ENCODE peak calls at places on chromosomes 6 and 20, in five cellular contexts. L, F, B, G and U are unnamed samples.

GRCh38 chr6:165571068-165571682 is 91.9 kb downstream of the PDE10A start:
- DNase-seq in L (no peak), F (no peak), B (no peak), G (no peak), U (no peak)

GRCh38 chr6:107264357-107264831 is 149.1 kb upstream of the BEND3 start:
- DNase-seq in L (no peak), F (no peak), B (no peak), G (no peak), U (peak)

GRCh38 chr6:63706630-63707029 is 71.0 kb downstream of the PHF3 start:
- DNase-seq in L (no peak), F (no peak), B (no peak), G (no peak), U (no peak)

GRCh38 chr20:23340524-23340923 is 10.1 kb upstream of the NXT1 start:
- DNase-seq in L (no peak), F (peak), B (peak), G (no peak), U (no peak)

GRCh38 chr6:33425668-33426577 is 6.1 kb downstream of the SYNGAP1 start:
- DNase-seq in L (peak), F (peak), B (peak), G (peak), U (peak)

GRCh38 chr6:157682856-157683481 is 140.1 kb upstream of the SNX9 start:
- DNase-seq in L (no peak), F (no peak), B (no peak), G (no peak), U (no peak)

GRCh38 chr20:35369804-35370203 is 42.0 kb downstream of the UQCC1 start:
- DNase-seq in L (no peak), F (no peak), B (no peak), G (no peak), U (peak)

GRCh38 chr6:161446296-161446925 is 172.6 kb upstream of the AGPAT4 start:
- DNase-seq in L (no peak), F (no peak), B (no peak), G (no peak), U (no peak)

GRCh38 chr6:161273356-161273751 is 507 bp downstream of the AGPAT4 start:
- DNase-seq in L (peak), F (no peak), B (no peak), G (peak), U (no peak)

GRCh38 chr6:37182736-37183590 is 13.0 kb downstream of the PIM1 start:
- DNase-seq in L (peak), F (no peak), B (peak), G (peak), U (no peak)

GRCh38 chr6:144379356-144379755 is 94.2 kb downstream of the UTRN start:
- DNase-seq in L (no peak), F (no peak), B (no peak), G (no peak), U (no peak)

GRCh38 chr6:116827561-116828240 is 1.2 kb downstream of the GPRC6A start:
- DNase-seq in L (no peak), F (no peak), B (no peak), G (no peak), U (no peak)

GRCh38 chr6:35611235-35611634 is 77.5 kb downstream of the FKBP5 start:
- DNase-seq in L (peak), F (no peak), B (no peak), G (no peak), U (no peak)

GRCh38 chr6:100228437-100229424 is 234.7 kb upstream of the MCHR2 start:
- DNase-seq in L (no peak), F (peak), B (peak), G (peak), U (no peak)

GRCh38 chr6:132792510-132792909 is 5.9 kb downstream of the SLC18B1 start:
- DNase-seq in L (no peak), F (no peak), B (no peak), G (no peak), U (no peak)

GRCh38 chr6:15626878-15627683 is 35.7 kb downstream of the DTNBP1 start:
- DNase-seq in L (no peak), F (no peak), B (no peak), G (no peak), U (no peak)

GRCh38 chr6:142296975-142297604 is 4.7 kb upstream of the ADGRG6 start:
- DNase-seq in L (no peak), F (no peak), B (no peak), G (no peak), U (no peak)

GRCh38 chr6:73314577-73315492 is 39.2 kb downstream of the DPPA5 start:
- DNase-seq in L (no peak), F (no peak), B (no peak), G (no peak), U (no peak)

GRCh38 chr6:52877168-52877567 is 32.3 kb downstream of the GSTA3 start:
- DNase-seq in L (no peak), F (no peak), B (no peak), G (no peak), U (peak)

GRCh38 chr6:139257821-139258398 is 33.9 kb downstream of the TXLNB start:
- DNase-seq in L (no peak), F (no peak), B (no peak), G (no peak), U (no peak)

GRCh38 chr6:139172151-139172550 is 37.3 kb downstream of the HECA start:
- DNase-seq in L (no peak), F (no peak), B (no peak), G (no peak), U (no peak)

GRCh38 chr6:127178746-127179145 is 60.3 kb downstream of the RSPO3 start:
- DNase-seq in L (no peak), F (no peak), B (no peak), G (no peak), U (no peak)

GRCh38 chr6:4561078-4561435 is 215.1 kb upstream of the CDYL start:
- DNase-seq in L (no peak), F (no peak), B (no peak), G (no peak), U (no peak)

GRCh38 chr20:50309280-50309763 is 118.7 kb downstream of the CEBPB start:
- DNase-seq in L (no peak), F (no peak), B (no peak), G (no peak), U (no peak)

GRCh38 chr6:79544939-79545450 is 7.8 kb upstream of the LCA5 start:
- DNase-seq in L (no peak), F (peak), B (peak), G (peak), U (peak)

GRCh38 chr20:9686455-9686854 is 152.4 kb downstream of the PAK5 start:
- DNase-seq in L (no peak), F (no peak), B (no peak), G (no peak), U (no peak)

GRCh38 chr20:48295445-48295903 is 510.2 kb upstream of the SULF2 start:
- DNase-seq in L (no peak), F (peak), B (peak), G (no peak), U (peak)

GRCh38 chr6:145214570-145214969 is 520.8 kb downstream of the EPM2A start:
- DNase-seq in L (no peak), F (no peak), B (no peak), G (no peak), U (no peak)

GRCh38 chr20:32343438-32343837 is 14.7 kb upstream of the ASXL1 start:
- DNase-seq in L (no peak), F (no peak), B (no peak), G (no peak), U (peak)

GRCh38 chr20:5797843-5798462 is 47.8 kb downstream of the SHLD1 start:
- DNase-seq in L (no peak), F (no peak), B (no peak), G (peak), U (no peak)

GRCh38 chr6:109073344-109074235 is 21.1 kb downstream of the SESN1 start:
- DNase-seq in L (peak), F (peak), B (no peak), G (no peak), U (no peak)

GRCh38 chr6:39590994-39591393 is 134.2 kb downstream of the KIF6 start:
- DNase-seq in L (no peak), F (no peak), B (no peak), G (no peak), U (no peak)

GRCh38 chr6:35305117-35305516 is 7.5 kb downstream of the DEF6 start:
- DNase-seq in L (peak), F (no peak), B (no peak), G (no peak), U (no peak)

GRCh38 chr6:17156112-17156921 is 54.5 kb downstream of the STMND1 start:
- DNase-seq in L (peak), F (peak), B (peak), G (no peak), U (no peak)

GRCh38 chr6:165060636-165061190 is 248.7 kb downstream of the C6orf118 start:
- DNase-seq in L (no peak), F (no peak), B (no peak), G (no peak), U (no peak)

GRCh38 chr20:33490023-33490933 is at the start of gene CBFA2T2:
- DNase-seq in L (no peak), F (no peak), B (no peak), G (peak), U (no peak)

GRCh38 chr6:146339716-146340115 is 203.9 kb upstream of the RAB32 start:
- DNase-seq in L (no peak), F (peak), B (no peak), G (no peak), U (peak)

GRCh38 chr6:34953084-34954025 is 64.3 kb downstream of the ANKS1A start:
- DNase-seq in L (no peak), F (peak), B (no peak), G (no peak), U (peak)

GRCh38 chr20:33005132-33005566 is 916 bp upstream of the SUN5 start:
- DNase-seq in L (no peak), F (no peak), B (no peak), G (no peak), U (no peak)

DNA sequence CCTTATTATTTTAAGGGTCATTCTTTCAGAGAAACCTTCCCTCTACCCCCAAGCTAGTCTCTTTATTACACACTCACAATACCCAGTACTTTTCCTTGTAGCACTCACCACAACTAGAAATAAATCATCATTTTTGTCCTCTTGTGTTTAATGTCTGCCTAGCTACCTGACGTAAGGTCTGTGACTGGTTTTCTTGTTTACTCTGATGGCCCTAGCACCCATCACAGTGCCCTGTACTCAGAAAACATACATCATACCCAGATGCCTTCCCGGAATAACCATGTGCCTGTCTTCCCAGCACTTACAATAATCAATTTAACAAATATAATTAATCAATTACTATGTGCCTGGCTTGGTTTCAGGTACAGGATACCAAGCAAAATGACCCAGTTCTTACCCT is 25.8 kb upstream of the IER3 start:
- DNase-seq in L (no peak), F (no peak), B (no peak), G (no peak), U (no peak)
- H3K27ac ChIP-seq in L (no peak), F (peak), B (peak), G (peak), U (peak)

DNA sequence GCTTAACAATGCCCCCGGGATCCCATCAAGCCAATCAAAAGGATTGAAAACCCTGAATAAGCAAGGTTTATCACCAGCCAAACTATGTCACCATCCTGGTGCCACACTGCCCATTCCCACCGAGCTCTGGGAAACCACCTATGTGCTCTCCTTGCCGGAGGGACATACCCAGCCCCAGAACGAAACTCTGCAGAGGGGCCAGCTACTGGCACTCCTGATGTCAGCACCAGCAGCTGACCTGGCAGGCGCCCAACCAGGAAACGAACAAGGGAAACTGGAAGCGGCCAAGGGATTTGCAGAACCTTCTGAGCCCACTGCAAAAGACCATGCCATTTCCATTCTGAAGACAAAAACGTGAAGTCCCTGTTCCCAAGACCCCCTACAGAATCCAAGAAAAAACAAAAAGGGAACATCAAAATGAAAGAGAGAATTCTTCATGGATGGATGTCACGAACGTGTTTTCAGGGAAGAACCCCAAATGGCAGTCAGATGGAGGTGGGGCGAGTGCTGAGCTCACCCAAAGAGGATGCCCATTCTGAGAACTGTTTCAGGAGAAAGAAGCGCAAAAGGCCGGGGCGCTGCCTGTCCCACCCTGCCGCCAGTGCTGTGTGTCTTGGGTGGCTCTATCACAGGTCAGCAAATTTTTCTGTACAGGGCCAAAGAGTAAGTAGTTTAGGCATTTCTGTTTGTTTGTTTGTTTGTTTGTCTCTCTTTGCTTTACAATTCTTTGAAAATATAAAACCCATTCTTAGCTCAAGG is 305.2 kb downstream of the ESR1 start:
- DNase-seq in L (no peak), F (no peak), B (peak), G (peak), U (no peak)
- H3K27ac ChIP-seq in L (no peak), F (no peak), B (peak), G (peak), U (no peak)

GRCh38 chr6:20411953-20412352 is 10.3 kb downstream of the E2F3 start:
- DNase-seq in L (no peak), F (no peak), B (no peak), G (no peak), U (no peak)

GRCh38 chr6:20413826-20414225 is 12.1 kb downstream of the E2F3 start:
- DNase-seq in L (no peak), F (no peak), B (no peak), G (no peak), U (no peak)

GRCh38 chr6:20409427-20409971 is 7.8 kb downstream of the E2F3 start:
- DNase-seq in L (no peak), F (no peak), B (no peak), G (no peak), U (no peak)

GRCh38 chr6:20412674-20413073 is 11.0 kb downstream of the E2F3 start:
- DNase-seq in L (no peak), F (no peak), B (no peak), G (no peak), U (no peak)

GRCh38 chr6:20411544-20411943 is 9.9 kb downstream of the E2F3 start:
- DNase-seq in L (no peak), F (no peak), B (no peak), G (no peak), U (no peak)
- H3K27ac ChIP-seq in L (no peak), F (no peak), B (no peak), G (no peak), U (no peak)

GRCh38 chr6:148521586-148521985 is 178.9 kb downstream of the SASH1 start:
- DNase-seq in L (no peak), F (no peak), B (no peak), G (no peak), U (no peak)
- H3K27ac ChIP-seq in L (no peak), F (no peak), B (no peak), G (no peak), U (peak)

GRCh38 chr6:11386726-11387125 is 150.8 kb upstream of the TMEM170B start:
- DNase-seq in L (no peak), F (no peak), B (no peak), G (no peak), U (no peak)

GRCh38 chr6:11391934-11392777 is 145.4 kb upstream of the TMEM170B start:
- DNase-seq in L (no peak), F (no peak), B (no peak), G (no peak), U (no peak)

GRCh38 chr6:11387702-11388101 is 149.8 kb upstream of the TMEM170B start:
- DNase-seq in L (no peak), F (no peak), B (no peak), G (no peak), U (no peak)

GRCh38 chr6:11389977-11390376 is 147.6 kb upstream of the TMEM170B start:
- DNase-seq in L (no peak), F (peak), B (peak), G (no peak), U (peak)

DNA sequence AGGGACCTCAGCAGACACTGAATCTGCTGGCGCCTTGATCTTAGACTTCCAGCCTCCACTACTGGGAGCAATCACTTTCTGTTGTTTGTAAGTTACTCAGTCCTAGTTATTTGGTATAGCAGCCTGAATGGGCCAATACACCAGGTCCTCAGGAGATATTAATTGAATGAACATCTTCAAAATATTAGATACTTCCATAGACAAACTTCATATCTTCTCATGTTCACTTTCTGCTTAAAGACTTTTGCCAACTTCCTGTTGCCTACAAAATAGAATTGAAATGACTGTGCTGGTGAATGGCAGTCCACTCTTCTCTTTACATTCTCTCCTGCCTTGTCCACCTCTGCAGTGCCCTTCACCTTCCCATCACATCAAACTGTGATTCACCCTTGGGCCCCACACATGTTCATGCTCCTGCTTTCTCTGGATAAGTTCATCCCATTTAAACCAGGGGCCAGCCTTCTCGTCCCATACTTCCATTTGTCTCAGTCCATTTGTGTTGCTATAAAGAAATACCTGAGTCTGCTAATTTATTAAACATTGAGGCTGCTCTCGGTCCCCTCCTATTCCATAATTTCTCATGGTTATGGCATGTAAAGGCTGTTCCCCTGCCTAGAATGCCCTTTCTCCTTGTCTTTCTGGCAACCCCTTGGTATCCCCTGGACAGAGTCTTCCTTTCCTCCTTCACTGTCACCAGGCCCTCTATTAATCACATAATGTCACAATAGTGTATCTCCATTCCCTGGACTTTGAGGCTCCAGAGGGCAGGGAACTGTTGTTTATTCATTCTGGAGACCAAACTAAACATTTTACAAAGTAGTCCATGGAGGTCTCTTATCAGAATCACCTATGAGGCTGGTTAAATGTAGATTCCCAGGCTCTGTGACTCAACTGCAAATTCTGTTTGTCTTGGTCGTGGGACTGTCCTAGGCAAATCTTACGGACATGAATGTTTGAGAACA is 148.3 kb upstream of the TMEM170B start:
- DNase-seq in L (no peak), F (no peak), B (no peak), G (no peak), U (no peak)
- H3K27ac ChIP-seq in L (no peak), F (peak), B (peak), G (peak), U (no peak)

GRCh38 chr20:19875746-19876145 is 117.7 kb downstream of the RIN2 start:
- DNase-seq in L (no peak), F (no peak), B (no peak), G (no peak), U (no peak)
- H3K27ac ChIP-seq in L (no peak), F (no peak), B (peak), G (peak), U (no peak)

GRCh38 chr6:11393713-11394627 is 143.6 kb upstream of the TMEM170B start:
- DNase-seq in L (no peak), F (peak), B (no peak), G (no peak), U (no peak)
- H3K27ac ChIP-seq in L (no peak), F (peak), B (peak), G (peak), U (no peak)

DNA sequence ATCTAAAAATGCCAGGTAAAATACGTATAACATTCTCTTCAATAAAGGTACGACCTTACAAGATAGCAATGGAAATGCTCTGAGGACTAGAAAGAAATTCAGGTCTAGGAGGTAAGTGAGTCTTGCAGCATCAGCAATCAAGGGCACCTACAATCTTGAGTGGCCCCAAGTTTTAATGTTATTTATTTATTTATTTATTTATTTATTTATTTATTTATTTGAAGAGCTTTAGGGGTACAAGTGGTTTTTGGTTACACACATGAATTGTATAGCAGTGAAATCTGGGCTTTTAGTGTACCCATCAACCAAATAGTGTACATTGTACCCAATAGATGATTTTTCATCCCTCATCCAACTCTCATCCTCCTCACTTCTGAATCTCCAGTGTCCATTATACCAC is 574.0 kb upstream of the POU3F2 start:
- DNase-seq in L (no peak), F (no peak), B (no peak), G (no peak), U (no peak)
- H3K27ac ChIP-seq in L (no peak), F (no peak), B (no peak), G (no peak), U (no peak)